ENCODE peak calls at places on chromosome 14, in nine cellular contexts. One of them, this sample, is unnamed. For H3K9me3, the result is how much of the 10 kb centered on the place peaks cover.

GRCh38 chr14:82951171-82951570 is 1417.5 kb upstream of the SEL1L start:
- DNase-seq in spleen: no peak
- DNase-seq in tibial artery: no peak
- DNase-seq in heart right ventricle: no peak
- DNase-seq in mucosa of descending colon: no peak
- DNase-seq in cardiac muscle cell: no peak
- DNase-seq in suprapubic skin: no peak
- DNase-seq in CD4-positive, alpha-beta memory T cell: no peak
- DNase-seq in effector memory CD4-positive, alpha-beta T cell: no peak
- DNase-seq in this sample: no peak

GRCh38 chr14:103697196-103697595 is 18.1 kb downstream of the XRCC3 start:
- DNase-seq in spleen: peak
- DNase-seq in tibial artery: no peak
- DNase-seq in heart right ventricle: no peak
- DNase-seq in mucosa of descending colon: no peak
- DNase-seq in cardiac muscle cell: no peak
- DNase-seq in suprapubic skin: peak
- DNase-seq in CD4-positive, alpha-beta memory T cell: no peak
- DNase-seq in effector memory CD4-positive, alpha-beta T cell: no peak
- DNase-seq in this sample: no peak

GRCh38 chr14:26596722-26597030 is 1.2 kb downstream of the NOVA1 start:
- DNase-seq in spleen: no peak
- DNase-seq in tibial artery: peak
- DNase-seq in heart right ventricle: no peak
- DNase-seq in mucosa of descending colon: peak
- DNase-seq in cardiac muscle cell: peak
- DNase-seq in suprapubic skin: peak
- DNase-seq in CD4-positive, alpha-beta memory T cell: no peak
- DNase-seq in effector memory CD4-positive, alpha-beta T cell: no peak
- DNase-seq in this sample: peak

GRCh38 chr14:53537421-53538315 is 384.5 kb upstream of the DDHD1 start:
- DNase-seq in spleen: no peak
- DNase-seq in tibial artery: no peak
- DNase-seq in heart right ventricle: no peak
- DNase-seq in mucosa of descending colon: peak
- DNase-seq in cardiac muscle cell: peak
- DNase-seq in suprapubic skin: no peak
- DNase-seq in CD4-positive, alpha-beta memory T cell: no peak
- DNase-seq in effector memory CD4-positive, alpha-beta T cell: no peak
- DNase-seq in this sample: peak

GRCh38 chr14:65879218-65880009 is 466.9 kb downstream of the FUT8 start:
- DNase-seq in spleen: no peak
- DNase-seq in tibial artery: no peak
- DNase-seq in heart right ventricle: no peak
- DNase-seq in mucosa of descending colon: no peak
- DNase-seq in cardiac muscle cell: peak
- DNase-seq in suprapubic skin: no peak
- DNase-seq in CD4-positive, alpha-beta memory T cell: no peak
- DNase-seq in effector memory CD4-positive, alpha-beta T cell: no peak
- DNase-seq in this sample: no peak

GRCh38 chr14:33692762-33693161 is 258.1 kb downstream of the EGLN3 start:
- DNase-seq in spleen: no peak
- DNase-seq in tibial artery: no peak
- DNase-seq in heart right ventricle: no peak
- DNase-seq in mucosa of descending colon: no peak
- DNase-seq in cardiac muscle cell: peak
- DNase-seq in suprapubic skin: no peak
- DNase-seq in CD4-positive, alpha-beta memory T cell: no peak
- DNase-seq in effector memory CD4-positive, alpha-beta T cell: no peak
- DNase-seq in this sample: no peak

GRCh38 chr14:23562822-23563472 is 4.6 kb downstream of the AP1G2 start:
- DNase-seq in spleen: no peak
- DNase-seq in tibial artery: no peak
- DNase-seq in heart right ventricle: no peak
- DNase-seq in mucosa of descending colon: peak
- DNase-seq in cardiac muscle cell: peak
- DNase-seq in suprapubic skin: peak
- DNase-seq in CD4-positive, alpha-beta memory T cell: peak
- DNase-seq in effector memory CD4-positive, alpha-beta T cell: peak
- DNase-seq in this sample: peak

GRCh38 chr14:99436247-99437180 is 44.1 kb downstream of the SETD3 start:
- DNase-seq in spleen: no peak
- DNase-seq in tibial artery: no peak
- DNase-seq in heart right ventricle: no peak
- DNase-seq in mucosa of descending colon: no peak
- DNase-seq in cardiac muscle cell: no peak
- DNase-seq in suprapubic skin: no peak
- DNase-seq in CD4-positive, alpha-beta memory T cell: no peak
- DNase-seq in effector memory CD4-positive, alpha-beta T cell: no peak
- DNase-seq in this sample: no peak

GRCh38 chr14:71582705-71583104 is 349.5 kb upstream of the RGS6 start:
- DNase-seq in spleen: no peak
- DNase-seq in tibial artery: no peak
- DNase-seq in heart right ventricle: no peak
- DNase-seq in mucosa of descending colon: no peak
- DNase-seq in cardiac muscle cell: peak
- DNase-seq in suprapubic skin: no peak
- DNase-seq in CD4-positive, alpha-beta memory T cell: no peak
- DNase-seq in effector memory CD4-positive, alpha-beta T cell: no peak
- DNase-seq in this sample: no peak

GRCh38 chr14:20295067-20295466 is 10.7 kb downstream of the TTC5 start:
- DNase-seq in spleen: no peak
- DNase-seq in tibial artery: no peak
- DNase-seq in heart right ventricle: no peak
- DNase-seq in mucosa of descending colon: no peak
- DNase-seq in cardiac muscle cell: no peak
- DNase-seq in suprapubic skin: no peak
- DNase-seq in CD4-positive, alpha-beta memory T cell: no peak
- DNase-seq in effector memory CD4-positive, alpha-beta T cell: no peak
- DNase-seq in this sample: no peak

GRCh38 chr14:96245710-96246534 is 10.1 kb upstream of the BDKRB1 start:
- DNase-seq in spleen: peak
- DNase-seq in tibial artery: no peak
- DNase-seq in heart right ventricle: no peak
- DNase-seq in mucosa of descending colon: no peak
- DNase-seq in cardiac muscle cell: peak
- DNase-seq in suprapubic skin: no peak
- DNase-seq in CD4-positive, alpha-beta memory T cell: no peak
- DNase-seq in effector memory CD4-positive, alpha-beta T cell: no peak
- DNase-seq in this sample: no peak

GRCh38 chr14:70926187-70926830 is 19.1 kb downstream of the PCNX1 start:
- DNase-seq in spleen: no peak
- DNase-seq in tibial artery: no peak
- DNase-seq in heart right ventricle: no peak
- DNase-seq in mucosa of descending colon: no peak
- DNase-seq in cardiac muscle cell: no peak
- DNase-seq in suprapubic skin: no peak
- DNase-seq in CD4-positive, alpha-beta memory T cell: no peak
- DNase-seq in effector memory CD4-positive, alpha-beta T cell: no peak
- DNase-seq in this sample: no peak

GRCh38 chr14:95228240-95228639 is 70.9 kb upstream of the DICER1 start:
- DNase-seq in spleen: peak
- DNase-seq in tibial artery: no peak
- DNase-seq in heart right ventricle: no peak
- DNase-seq in mucosa of descending colon: no peak
- DNase-seq in cardiac muscle cell: no peak
- DNase-seq in suprapubic skin: no peak
- DNase-seq in CD4-positive, alpha-beta memory T cell: no peak
- DNase-seq in effector memory CD4-positive, alpha-beta T cell: no peak
- DNase-seq in this sample: no peak

GRCh38 chr14:76203086-76204001 is 51.6 kb downstream of the GPATCH2L start:
- DNase-seq in spleen: no peak
- DNase-seq in tibial artery: no peak
- DNase-seq in heart right ventricle: no peak
- DNase-seq in mucosa of descending colon: peak
- DNase-seq in cardiac muscle cell: peak
- DNase-seq in suprapubic skin: no peak
- DNase-seq in CD4-positive, alpha-beta memory T cell: no peak
- DNase-seq in effector memory CD4-positive, alpha-beta T cell: no peak
- DNase-seq in this sample: no peak

GRCh38 chr14:74980746-74981661 is 21.7 kb upstream of the EIF2B2 start:
- DNase-seq in spleen: no peak
- DNase-seq in tibial artery: peak
- DNase-seq in heart right ventricle: no peak
- DNase-seq in mucosa of descending colon: no peak
- DNase-seq in cardiac muscle cell: peak
- DNase-seq in suprapubic skin: peak
- DNase-seq in CD4-positive, alpha-beta memory T cell: no peak
- DNase-seq in effector memory CD4-positive, alpha-beta T cell: no peak
- DNase-seq in this sample: peak

GRCh38 chr14:32571995-32572866 is 243.1 kb downstream of the AKAP6 start:
- DNase-seq in spleen: no peak
- DNase-seq in tibial artery: no peak
- DNase-seq in heart right ventricle: no peak
- DNase-seq in mucosa of descending colon: peak
- DNase-seq in cardiac muscle cell: no peak
- DNase-seq in suprapubic skin: no peak
- DNase-seq in CD4-positive, alpha-beta memory T cell: no peak
- DNase-seq in effector memory CD4-positive, alpha-beta T cell: no peak
- DNase-seq in this sample: no peak

DNA sequence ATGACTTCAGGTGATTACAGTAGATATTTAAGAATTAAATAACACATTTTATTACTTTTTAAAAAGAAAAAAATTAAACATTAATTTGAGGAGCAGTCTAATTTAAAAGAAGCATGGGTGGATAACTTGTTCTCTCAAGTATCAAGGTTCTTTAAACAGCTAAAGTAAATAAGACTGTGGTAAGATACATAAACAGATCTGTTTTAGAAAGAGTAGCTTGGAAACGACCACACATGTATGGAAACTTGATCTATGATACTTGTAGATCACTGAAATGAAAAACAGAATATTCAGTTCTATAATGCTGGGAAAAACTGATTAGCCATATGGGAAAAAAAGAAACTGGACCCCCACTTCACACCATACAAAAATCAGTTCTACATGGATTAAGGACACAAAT is 36.0 kb downstream of the TC2N start:
- DNase-seq in spleen: no peak
- DNase-seq in tibial artery: no peak
- DNase-seq in heart right ventricle: no peak
- DNase-seq in mucosa of descending colon: no peak
- DNase-seq in cardiac muscle cell: no peak
- DNase-seq in suprapubic skin: no peak
- DNase-seq in CD4-positive, alpha-beta memory T cell: no peak
- DNase-seq in effector memory CD4-positive, alpha-beta T cell: no peak
- DNase-seq in this sample: no peak
- H3K4me3 ChIP-seq in spleen: no peak
- H3K4me3 ChIP-seq in tibial artery: no peak
- H3K4me3 ChIP-seq in heart right ventricle: no peak
- H3K4me3 ChIP-seq in mucosa of descending colon: no peak
- H3K4me3 ChIP-seq in cardiac muscle cell: no peak
- H3K4me3 ChIP-seq in suprapubic skin: no peak
- H3K4me3 ChIP-seq in CD4-positive, alpha-beta memory T cell: no peak
- H3K4me3 ChIP-seq in effector memory CD4-positive, alpha-beta T cell: no peak
- H3K4me3 ChIP-seq in this sample: no peak

DNA sequence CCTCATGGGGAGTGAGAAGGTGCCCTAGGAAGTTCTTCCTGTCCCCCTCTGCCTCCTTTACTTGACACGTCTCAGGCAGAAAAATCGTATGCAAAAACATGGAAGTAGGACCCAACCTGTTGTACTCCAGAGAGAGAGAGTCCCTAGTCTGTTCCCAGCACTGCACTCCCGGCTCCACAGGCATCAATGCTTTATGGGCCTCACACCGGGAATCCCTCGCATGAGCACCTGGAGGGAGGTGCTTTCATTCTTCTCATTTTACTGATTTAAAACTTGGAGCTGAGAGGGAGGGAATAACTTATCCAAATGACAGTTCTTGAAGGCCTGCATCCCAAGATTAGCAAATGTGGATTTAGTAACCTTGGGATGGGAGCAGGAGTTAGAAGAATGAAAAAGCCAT is 1101.4 kb downstream of the BCL11B start:
- DNase-seq in spleen: no peak
- DNase-seq in tibial artery: no peak
- DNase-seq in heart right ventricle: no peak
- DNase-seq in mucosa of descending colon: no peak
- DNase-seq in cardiac muscle cell: no peak
- DNase-seq in suprapubic skin: no peak
- DNase-seq in CD4-positive, alpha-beta memory T cell: no peak
- DNase-seq in effector memory CD4-positive, alpha-beta T cell: no peak
- DNase-seq in this sample: no peak
- H3K9me3 ChIP-seq in spleen: under half
- H3K9me3 ChIP-seq in tibial artery: under half
- H3K9me3 ChIP-seq in heart right ventricle: under half
- H3K9me3 ChIP-seq in mucosa of descending colon: under half
- H3K9me3 ChIP-seq in cardiac muscle cell: under half
- H3K9me3 ChIP-seq in suprapubic skin: under half
- H3K9me3 ChIP-seq in CD4-positive, alpha-beta memory T cell: under half
- H3K9me3 ChIP-seq in effector memory CD4-positive, alpha-beta T cell: under half
- H3K9me3 ChIP-seq in this sample: under half

DNA sequence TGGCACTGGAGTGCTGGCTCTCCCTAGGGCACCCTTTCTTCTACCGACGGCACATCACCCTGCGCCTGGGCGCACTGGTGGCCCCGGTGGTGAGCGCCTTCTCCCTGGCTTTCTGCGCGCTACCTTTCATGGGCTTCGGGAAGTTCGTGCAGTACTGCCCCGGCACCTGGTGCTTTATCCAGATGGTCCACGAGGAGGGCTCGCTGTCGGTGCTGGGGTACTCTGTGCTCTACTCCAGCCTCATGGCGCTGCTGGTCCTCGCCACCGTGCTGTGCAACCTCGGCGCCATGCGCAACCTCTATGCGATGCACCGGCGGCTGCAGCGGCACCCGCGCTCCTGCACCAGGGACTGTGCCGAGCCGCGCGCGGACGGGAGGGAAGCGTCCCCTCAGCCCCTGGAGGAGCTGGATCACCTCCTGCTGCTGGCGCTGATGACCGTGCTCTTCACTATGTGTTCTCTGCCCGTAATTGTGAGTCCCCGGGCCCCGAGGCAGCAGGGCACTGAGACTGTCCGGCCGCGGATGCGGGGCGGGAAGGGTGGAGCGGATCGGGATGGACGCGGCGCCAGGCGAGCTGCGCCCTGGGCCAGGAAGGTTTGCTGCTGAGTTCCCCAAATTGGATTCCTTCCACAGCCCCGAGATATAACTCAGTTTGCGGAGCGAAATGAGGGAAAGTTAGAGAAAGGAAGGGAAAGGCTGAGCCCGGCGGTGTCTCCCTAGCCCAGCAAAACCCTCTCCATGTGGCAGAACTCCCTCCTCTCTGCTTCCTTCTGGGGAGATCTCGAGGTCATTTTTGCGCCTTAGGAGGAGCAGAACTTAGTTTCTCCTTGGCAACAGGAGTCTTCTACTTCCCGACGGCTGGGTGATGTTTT is 928 bp downstream of the PTGDR start:
- DNase-seq in spleen: peak
- DNase-seq in tibial artery: no peak
- DNase-seq in heart right ventricle: peak
- DNase-seq in mucosa of descending colon: peak
- DNase-seq in cardiac muscle cell: peak
- DNase-seq in suprapubic skin: peak
- DNase-seq in CD4-positive, alpha-beta memory T cell: peak
- DNase-seq in effector memory CD4-positive, alpha-beta T cell: no peak
- DNase-seq in this sample: peak
- H3K4me3 ChIP-seq in spleen: peak
- H3K4me3 ChIP-seq in tibial artery: peak
- H3K4me3 ChIP-seq in heart right ventricle: peak
- H3K4me3 ChIP-seq in mucosa of descending colon: peak
- H3K4me3 ChIP-seq in cardiac muscle cell: peak
- H3K4me3 ChIP-seq in suprapubic skin: peak
- H3K4me3 ChIP-seq in CD4-positive, alpha-beta memory T cell: peak
- H3K4me3 ChIP-seq in effector memory CD4-positive, alpha-beta T cell: peak
- H3K4me3 ChIP-seq in this sample: peak

GRCh38 chr14:47596232-47596631 is 79.2 kb downstream of the MDGA2 start:
- DNase-seq in spleen: no peak
- DNase-seq in tibial artery: no peak
- DNase-seq in heart right ventricle: no peak
- DNase-seq in mucosa of descending colon: no peak
- DNase-seq in cardiac muscle cell: no peak
- DNase-seq in suprapubic skin: no peak
- DNase-seq in CD4-positive, alpha-beta memory T cell: no peak
- DNase-seq in effector memory CD4-positive, alpha-beta T cell: no peak
- DNase-seq in this sample: no peak
- H3K9me3 ChIP-seq in spleen: under half
- H3K9me3 ChIP-seq in tibial artery: under half
- H3K9me3 ChIP-seq in heart right ventricle: under half
- H3K9me3 ChIP-seq in mucosa of descending colon: under half
- H3K9me3 ChIP-seq in cardiac muscle cell: under half
- H3K9me3 ChIP-seq in suprapubic skin: under half
- H3K9me3 ChIP-seq in CD4-positive, alpha-beta memory T cell: under half
- H3K9me3 ChIP-seq in effector memory CD4-positive, alpha-beta T cell: under half
- H3K9me3 ChIP-seq in this sample: under half

This sample was measured in endodermal cell.